ENCODE peak calls at places on chromosomes 1 and 21, in eight cellular contexts. T, V, G, X, E, L, Y and H are unnamed samples.

GRCh38 chr1:44676484-44677200 is 2.1 kb downstream of the ARMH1 start:
- DNase-seq in Y (no peak), V (peak; percentile 37), X (peak; percentile 23), E (no peak), G (no peak), T (no peak), L (no peak), H (no peak)

GRCh38 chr21:38903578-38904193 is 98.0 kb downstream of the ETS2 start:
- DNase-seq in L (no peak), E (no peak), G (peak; percentile 87), V (no peak), Y (no peak), T (no peak), X (no peak), H (no peak)

GRCh38 chr1:231808990-231809389 is 182.4 kb downstream of the DISC1 start:
- DNase-seq in E (no peak), T (no peak), L (no peak), G (no peak), V (no peak), Y (no peak), X (peak; percentile 83), H (no peak)

GRCh38 chr1:89723863-89724262 is 90.9 kb downstream of the LRRC8C start:
- DNase-seq in Y (peak; percentile 64), L (peak; percentile 59), V (no peak), E (peak; percentile 38), T (no peak), G (no peak), X (no peak), H (no peak)

GRCh38 chr1:84998642-84999280 is 1.8 kb upstream of the MCOLN2 start:
- DNase-seq in X (peak; percentile 2), L (no peak), T (no peak), E (no peak), V (no peak), Y (no peak), G (no peak), H (no peak)

GRCh38 chr1:214404571-214405213 is 123.7 kb downstream of the SMYD2 start:
- DNase-seq in E (no peak), Y (no peak), L (no peak), T (no peak), V (no peak), X (no peak), G (no peak), H (peak; percentile 81)

GRCh38 chr1:53541761-53542550 is 82.8 kb downstream of the DMRTB1 start:
- DNase-seq in G (peak; percentile 86), V (peak; percentile 70), Y (peak; percentile 70), E (peak; percentile 1), X (peak; percentile 87), L (no peak), T (no peak), H (peak; percentile 91)

GRCh38 chr1:39282537-39283216 is 78.2 kb downstream of the MACF1 start:
- DNase-seq in G (no peak), E (no peak), T (no peak), L (no peak), V (no peak), X (no peak), Y (no peak), H (no peak)

GRCh38 chr1:35717911-35718476 is 690 bp downstream of the C1orf216 start:
- DNase-seq in V (peak; percentile 30), L (peak; percentile 61), G (peak; percentile 93), T (no peak), X (peak; percentile 17), E (peak; percentile 45), Y (peak; percentile 57), H (no peak)

GRCh38 chr1:37537378-37537777 is 16.7 kb downstream of the SNIP1 start:
- DNase-seq in L (no peak), Y (no peak), V (peak; percentile 21), E (no peak), G (peak; percentile 34), X (no peak), T (peak; percentile 76), H (peak; percentile 67)

GRCh38 chr1:52633291-52633754 is 355 bp downstream of the SHISAL2A start:
- DNase-seq in L (no peak), V (no peak), X (no peak), G (peak; percentile 77), E (peak; percentile 13), Y (no peak), T (no peak), H (no peak)

GRCh38 chr1:201637282-201638076 is 98.6 kb downstream of the NAV1 start:
- DNase-seq in X (no peak), E (no peak), T (no peak), L (peak; percentile 24), V (no peak), Y (no peak), G (no peak), H (no peak)

GRCh38 chr1:238772321-238772720 is 614.0 kb upstream of the CHRM3 start:
- DNase-seq in Y (no peak), T (no peak), E (no peak), L (no peak), G (no peak), X (no peak), V (no peak), H (no peak)

GRCh38 chr1:14301704-14302024 is 296.8 kb upstream of the KAZN start:
- DNase-seq in Y (no peak), E (no peak), V (no peak), L (no peak), X (no peak), T (no peak), G (no peak), H (no peak)

GRCh38 chr1:207844374-207844773 is 66.6 kb downstream of the CD34 start:
- DNase-seq in E (no peak), G (peak; percentile 60), Y (no peak), T (no peak), L (no peak), X (no peak), V (no peak), H (no peak)

GRCh38 chr1:202716654-202717053 is 6.4 kb upstream of the SYT2 start:
- DNase-seq in X (no peak), L (no peak), E (no peak), V (no peak), Y (no peak), G (no peak), T (no peak), H (no peak)

GRCh38 chr1:97433520-97434175 is 487.2 kb downstream of the DPYD start:
- DNase-seq in Y (no peak), G (no peak), L (no peak), T (no peak), X (peak; percentile 72), E (no peak), V (no peak), H (no peak)

GRCh38 chr1:117826551-117827078 is 102.8 kb downstream of the GDAP2 start:
- DNase-seq in T (no peak), G (no peak), X (peak; percentile 88), L (peak; percentile 63), E (peak; percentile 27), Y (no peak), V (peak; percentile 54), H (peak; percentile 44)

DNA sequence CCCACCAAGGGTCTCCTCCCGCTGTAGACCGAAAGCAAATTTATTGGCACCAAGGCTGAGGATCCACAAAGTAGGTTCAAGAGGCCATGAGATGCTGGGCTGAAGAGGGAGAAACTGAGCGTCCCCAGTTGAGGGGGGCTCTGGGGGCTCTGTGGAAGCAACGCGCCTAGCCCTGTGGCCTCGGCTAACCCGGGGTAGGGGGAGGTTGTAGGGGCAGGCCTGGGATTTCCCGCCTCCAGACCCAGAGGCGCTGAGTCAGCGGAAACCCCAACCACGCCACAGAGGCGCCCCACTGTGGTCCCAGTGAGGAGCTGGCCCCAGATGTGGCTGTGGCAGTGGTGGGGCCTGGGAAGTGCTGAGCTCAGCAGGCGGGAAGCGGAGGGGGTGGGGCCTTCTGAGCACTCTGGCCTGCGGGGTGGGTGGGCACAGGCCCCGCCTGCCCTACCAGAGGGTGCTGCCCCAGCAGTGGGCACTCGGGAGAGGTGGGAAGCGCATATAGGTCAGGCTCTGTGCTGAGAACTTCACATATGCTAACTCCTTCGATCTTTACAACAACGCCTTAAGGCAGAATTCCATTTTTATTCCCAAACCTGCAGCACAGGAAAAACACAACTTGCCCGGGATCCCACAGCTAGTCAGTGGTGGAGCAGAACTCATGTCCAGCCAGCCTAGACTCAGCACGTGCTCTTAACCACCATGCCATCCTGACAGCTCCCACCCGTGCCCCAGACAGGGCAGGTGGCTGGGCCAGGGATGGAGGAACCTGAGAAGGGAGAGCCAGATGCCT is 1.5 kb upstream of the COL16A1 start:
- DNase-seq in V (peak; percentile 41), G (peak; percentile 92), E (peak; percentile 56), Y (peak; percentile 71), X (no peak), T (no peak), L (peak; percentile 54), H (no peak)
- TF ChIP-seq CTCF in V (no peak), G (no peak), E (no peak), Y (peak; percentile 49), X (peak; percentile 56), T (no peak), L (peak; percentile 26), H (peak; percentile 30)

GRCh38 chr21:36200089-36200561 is 43.5 kb downstream of the DOP1B start:
- DNase-seq in V (no peak), E (no peak), Y (no peak), X (no peak), G (no peak), T (no peak), L (no peak), H (no peak)
- H3K4me3 ChIP-seq in V (no peak overlapping the region), E (no peak overlapping the region), Y (no peak overlapping the region), X (no peak overlapping the region), G (no peak overlapping the region), T (no peak overlapping the region), L (no peak overlapping the region), H (peak overlapping the region; percentile 4)

GRCh38 chr1:165828581-165829329 is 1.3 kb downstream of the UCK2 start:
- DNase-seq in E (peak; percentile 13), X (peak; percentile 59), V (peak; percentile 87), G (peak; percentile 87), T (peak; percentile 57), L (peak; percentile 25), Y (peak; percentile 30), H (peak; percentile 61)
- TF ChIP-seq CTCF in E (no peak), X (no peak), V (no peak), G (no peak), T (no peak), L (no peak), Y (no peak), H (no peak)

GRCh38 chr21:41927727-41928409 is 25.9 kb downstream of the C2CD2 start:
- DNase-seq in X (no peak), Y (no peak), T (no peak), L (no peak), E (no peak), V (no peak), G (no peak), H (no peak)

GRCh38 chr21:41926068-41926806 is 27.6 kb downstream of the C2CD2 start:
- DNase-seq in X (no peak), E (no peak), L (no peak), Y (no peak), G (no peak), V (no peak), T (peak; percentile 37), H (peak; percentile 41)

GRCh38 chr21:41928621-41929220 is 25.1 kb downstream of the C2CD2 start:
- DNase-seq in Y (no peak), E (no peak), X (no peak), L (no peak), V (no peak), T (no peak), G (no peak), H (no peak)

GRCh38 chr21:41924355-41924754 is 29.5 kb downstream of the C2CD2 start:
- DNase-seq in E (no peak), G (no peak), V (no peak), X (no peak), Y (no peak), T (no peak), L (no peak), H (no peak)

DNA sequence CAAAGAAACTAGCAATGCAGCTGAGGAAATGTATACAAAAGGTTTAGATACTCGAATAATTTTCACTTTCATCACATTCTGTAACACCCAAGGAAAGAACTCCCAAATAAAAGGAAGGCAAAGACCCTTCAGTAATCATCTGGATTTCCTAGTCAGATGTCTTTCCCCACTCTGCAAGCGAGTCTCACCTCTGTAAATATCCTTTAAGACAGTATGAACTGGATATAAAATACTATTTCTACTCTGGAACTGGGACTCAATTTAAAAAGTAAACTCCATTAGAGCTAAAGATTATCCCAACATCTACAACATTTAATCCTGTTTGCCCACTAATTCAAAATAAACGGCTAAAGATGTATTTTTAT is 27.0 kb downstream of the C2CD2 start:
- DNase-seq in Y (no peak), T (no peak), E (no peak), L (no peak), V (no peak), G (no peak), X (no peak), H (no peak)
- H3K4me3 ChIP-seq in Y (peak overlapping the region; percentile 40), T (peak overlapping the region; percentile 31), E (peak overlapping the region; percentile 28), L (peak overlapping the region; percentile 61), V (no peak overlapping the region), G (no peak overlapping the region), X (no peak overlapping the region), H (peak overlapping the region; percentile 57)